ENCODE peak calls at places on chromosomes 13 and 19, in seven cellular contexts. K is CD4-positive, CD25-positive, alpha-beta regulatory T cell; L is OCI-LY7; E is prostate gland; Q is endodermal cell; I is CD4-positive, alpha-beta T cell; P is cardiac muscle cell. U is an unnamed sample.
A peak's percentile ranks its signal among the peaks of the same experiment; 100 is the strongest.

GRCh38 chr19:17806945-17807344 is 12.0 kb downstream of the B3GNT3 start:
- DNase-seq in Q (no peak), I (no peak), K (no peak), L (no peak), E (no peak), P (no peak), U (no peak)

GRCh38 chr19:58569943-58570670 is 3.0 kb downstream of the MZF1 start:
- DNase-seq in E (no peak), Q (no peak), L (no peak), I (no peak), K (peak; percentile 0), P (no peak), U (no peak)

GRCh38 chr13:113437408-113438010 is 15.8 kb downstream of the ADPRHL1 start:
- DNase-seq in L (no peak), I (no peak), K (no peak), Q (peak; percentile 42), P (peak; percentile 12), E (no peak), U (no peak)

GRCh38 chr13:25939961-25940687 is 111.7 kb downstream of the SHISA2 start:
- DNase-seq in L (no peak), E (no peak), I (no peak), Q (no peak), P (no peak), K (no peak), U (no peak)

GRCh38 chr13:50589139-50589538 is 254.4 kb downstream of the DLEU7 start:
- DNase-seq in Q (no peak), P (peak; percentile 72), L (no peak), I (no peak), E (no peak), K (no peak), U (peak; percentile 73)

GRCh38 chr19:35216833-35217707 is 11.5 kb downstream of the FAM187B start:
- DNase-seq in E (no peak), I (peak; percentile 30), Q (peak; percentile 68), P (no peak), K (peak; percentile 30), L (peak; percentile 82), U (no peak)

GRCh38 chr13:51614350-51614786 is 30.1 kb downstream of the WDFY2 start:
- DNase-seq in Q (no peak), L (peak; percentile 76), E (no peak), P (no peak), K (peak; percentile 11), I (peak; percentile 16), U (no peak)

GRCh38 chr13:24307211-24308067 is 1.9 kb upstream of the C1QTNF9 start:
- DNase-seq in P (peak; percentile 3), E (no peak), L (no peak), Q (peak; percentile 57), K (no peak), I (no peak), U (no peak)

GRCh38 chr13:102198418-102199322 is 203.2 kb downstream of the FGF14 start:
- DNase-seq in K (no peak), Q (no peak), I (no peak), E (no peak), P (peak; percentile 23), L (no peak), U (no peak)

GRCh38 chr19:41521860-41522555 is 54.0 kb upstream of the CEACAM21 start:
- DNase-seq in K (peak; percentile 35), L (no peak), Q (peak; percentile 65), I (no peak), P (no peak), E (no peak), U (no peak)

GRCh38 chr13:24313449-24313848 is 4.1 kb downstream of the C1QTNF9 start:
- DNase-seq in L (no peak), K (no peak), P (peak; percentile 35), I (no peak), Q (no peak), E (no peak), U (no peak)

GRCh38 chr19:47891622-47891922 is 5.5 kb upstream of the SULT2A1 start:
- DNase-seq in L (no peak), I (no peak), Q (no peak), E (no peak), P (no peak), K (no peak), U (no peak)

GRCh38 chr19:12783226-12783848 is 7.9 kb upstream of the JUNB start:
- DNase-seq in K (no peak), I (no peak), P (no peak), Q (peak; percentile 58), L (no peak), E (no peak), U (no peak)

GRCh38 chr19:7340959-7341837 is 7.5 kb upstream of the ARHGEF18 start:
- DNase-seq in L (peak; percentile 94), Q (peak; percentile 98), E (peak; percentile 53), K (peak; percentile 67), I (peak; percentile 81), P (peak; percentile 85), U (peak; percentile 12)

GRCh38 chr13:99500839-99501134 is 485 bp upstream of the TM9SF2 start:
- DNase-seq in L (no peak), Q (no peak), K (no peak), E (no peak), I (no peak), P (no peak), U (no peak)

GRCh38 chr13:99501952-99502310 is 659 bp downstream of the TM9SF2 start:
- DNase-seq in K (no peak), E (peak; percentile 6), L (peak; percentile 18), I (no peak), Q (no peak), P (peak; percentile 35), U (no peak)

GRCh38 chr13:99505814-99506269 is 4.6 kb downstream of the TM9SF2 start:
- DNase-seq in Q (no peak), L (no peak), E (no peak), K (no peak), P (peak; percentile 27), I (no peak), U (no peak)

GRCh38 chr13:99498304-99499161 is 2.7 kb upstream of the TM9SF2 start:
- DNase-seq in E (peak; percentile 98), P (peak; percentile 99), L (peak; percentile 93), K (peak; percentile 96), I (peak; percentile 96), Q (peak; percentile 100), U (peak; percentile 93)

DNA sequence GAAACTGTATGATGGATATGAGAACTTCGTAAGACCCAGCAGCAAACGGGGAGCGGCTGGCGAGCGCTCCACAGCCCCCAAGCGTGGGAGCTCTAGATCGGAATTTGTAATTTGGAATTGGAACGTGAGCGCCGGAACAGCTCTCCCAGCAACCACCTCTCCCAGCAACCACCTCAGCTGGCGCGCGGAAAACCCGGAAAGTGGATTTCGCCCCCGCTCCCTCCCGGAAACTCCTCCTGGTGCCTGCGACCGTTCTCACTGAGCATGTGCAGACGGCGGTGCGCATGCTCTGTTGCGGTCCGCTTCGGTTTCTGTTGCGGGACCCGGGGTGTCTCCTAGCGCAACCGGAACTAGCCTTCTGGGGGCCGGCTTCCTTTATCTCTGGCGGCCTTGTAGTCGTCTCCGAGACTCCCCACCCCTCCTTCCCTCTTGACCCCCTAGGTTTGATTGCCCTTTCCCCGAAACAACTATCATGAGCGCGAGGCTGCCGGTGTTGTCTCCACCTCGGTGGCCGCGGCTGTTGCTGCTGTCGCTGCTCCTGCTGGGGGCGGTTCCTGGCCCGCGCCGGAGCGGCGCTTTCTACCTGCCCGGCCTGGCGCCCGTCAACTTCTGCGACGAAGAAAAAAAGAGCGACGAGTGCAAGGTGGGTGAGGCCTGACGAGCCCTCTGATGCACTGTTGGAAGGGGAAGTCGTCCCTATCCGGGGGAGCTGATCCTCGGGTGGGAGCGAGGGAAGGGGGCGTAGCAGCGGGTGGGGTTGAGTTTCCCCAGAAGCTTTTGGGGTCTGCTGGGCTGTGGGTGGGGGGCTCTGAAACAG is at the start of gene TM9SF2:
- DNase-seq in P (peak; percentile 98), E (peak; percentile 94), Q (peak; percentile 100), K (peak; percentile 96), I (peak; percentile 93), L (peak; percentile 91), U (peak; percentile 90)
- H3K27ac ChIP-seq in P (peak within 1 kb of the TSS; percentile 96), E (peak within 1 kb of the TSS; percentile 87), Q (peak within 1 kb of the TSS; percentile 75), K (peak within 1 kb of the TSS; percentile 91), I (peak within 1 kb of the TSS; percentile 92), L (peak within 1 kb of the TSS; percentile 73), U (peak within 1 kb of the TSS; percentile 87)

GRCh38 chr19:33580026-33580644 is 41.6 kb upstream of the CHST8 start:
- DNase-seq in P (no peak), K (no peak), I (no peak), E (peak; percentile 60), Q (no peak), L (no peak), U (no peak)
- H3K27ac ChIP-seq in P (no peak overlapping the region), K (no peak overlapping the region), I (no peak overlapping the region), E (peak overlapping the region; percentile 35), Q (peak overlapping the region; percentile 85), L (no peak overlapping the region), U (no peak overlapping the region)

GRCh38 chr13:31327157-31327556 is 127.4 kb downstream of the B3GLCT start:
- DNase-seq in I (no peak), E (no peak), K (no peak), Q (no peak), L (no peak), P (no peak), U (no peak)

GRCh38 chr13:31321457-31321856 is 121.7 kb downstream of the B3GLCT start:
- DNase-seq in K (no peak), P (no peak), Q (no peak), I (no peak), E (no peak), L (peak; percentile 87), U (no peak)

GRCh38 chr13:31322025-31322424 is 122.2 kb downstream of the B3GLCT start:
- DNase-seq in E (no peak), Q (no peak), K (no peak), I (no peak), L (peak; percentile 41), P (peak; percentile 93), U (no peak)

GRCh38 chr13:31320946-31321345 is 121.2 kb downstream of the B3GLCT start:
- DNase-seq in K (no peak), E (no peak), Q (no peak), L (peak; percentile 84), P (no peak), I (no peak), U (no peak)

DNA sequence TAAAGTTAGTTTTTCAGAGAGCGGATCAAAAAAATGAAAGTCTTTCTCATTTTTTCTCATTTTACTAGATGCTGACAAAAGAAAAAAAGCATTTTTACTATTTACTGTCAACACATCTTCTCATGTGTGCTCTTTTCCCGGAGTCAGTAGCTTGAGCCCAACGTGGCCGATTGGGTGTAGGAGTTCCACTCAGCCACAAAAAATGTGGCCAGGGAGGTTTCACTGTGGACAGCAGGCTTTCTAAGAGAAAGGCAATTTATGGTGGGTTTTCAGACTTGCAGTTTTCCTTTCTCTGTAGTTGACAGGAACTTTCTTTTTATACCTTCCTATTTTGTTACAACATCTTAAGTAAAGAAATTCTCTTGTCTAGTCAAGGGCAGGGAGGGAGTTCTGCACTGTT is 122.9 kb downstream of the B3GLCT start:
- DNase-seq in I (no peak), P (no peak), K (no peak), E (no peak), Q (no peak), L (peak; percentile 11), U (no peak)
- H3K27ac ChIP-seq in I (no peak overlapping the region), P (no peak overlapping the region), K (no peak overlapping the region), E (no peak overlapping the region), Q (peak overlapping the region; percentile 74), L (peak overlapping the region; percentile 98), U (no peak overlapping the region)

DNA sequence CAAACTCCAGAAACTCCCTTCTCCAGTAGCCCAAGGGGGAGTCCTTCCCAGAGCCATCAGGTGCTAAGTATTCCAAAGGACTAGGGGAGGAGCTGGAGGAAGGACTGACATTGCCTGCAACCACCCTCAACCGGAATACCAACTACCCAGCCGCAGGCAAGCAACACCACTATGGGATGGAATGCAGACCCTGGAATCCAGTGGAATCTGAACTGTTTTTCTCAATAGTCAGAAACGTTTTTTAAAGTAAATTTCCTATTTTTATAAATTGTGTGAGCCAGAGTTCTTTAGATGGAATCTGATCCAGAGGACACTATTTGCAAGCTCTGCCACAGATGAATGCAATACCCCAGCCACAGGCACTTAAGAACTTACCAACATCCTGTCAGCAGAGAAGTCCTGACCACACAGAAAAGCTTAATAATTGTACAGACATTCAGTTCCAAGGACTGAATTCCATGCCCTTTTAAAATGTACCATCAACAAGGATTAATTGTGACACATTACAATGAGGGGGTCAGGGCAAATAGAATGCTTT is 92.1 kb downstream of the USP12 start:
- DNase-seq in L (no peak), K (no peak), E (no peak), Q (peak; percentile 81), P (peak; percentile 72), I (no peak), U (no peak)
- H3K27ac ChIP-seq in L (no peak overlapping the region), K (no peak overlapping the region), E (no peak overlapping the region), Q (no peak overlapping the region), P (peak overlapping the region; percentile 43), I (no peak overlapping the region), U (no peak overlapping the region)